ENCODE peak calls at places on chromosomes 1 and 21, in six cellular contexts. One of them, this sample, is unnamed.

GRCh38 chr1:234978397-234979291 is 150.0 kb downstream of the TOMM20 start:
- DNase-seq in neuronal stem cell: no peak
- DNase-seq in H9: no peak
- DNase-seq in H1: no peak
- DNase-seq in mesendoderm: no peak
- DNase-seq in mesenchymal stem cell: peak; percentile 91
- DNase-seq in this sample: peak; percentile 93

GRCh38 chr21:46183910-46184624 is at the start of gene SPATC1L:
- DNase-seq in neuronal stem cell: peak; percentile 71
- DNase-seq in H9: peak; percentile 63
- DNase-seq in H1: peak; percentile 74
- DNase-seq in mesendoderm: peak; percentile 92
- DNase-seq in mesenchymal stem cell: peak; percentile 86
- DNase-seq in this sample: peak; percentile 83

GRCh38 chr21:46189213-46189958 is 5.1 kb upstream of the SPATC1L start:
- DNase-seq in neuronal stem cell: no peak
- DNase-seq in H9: peak; percentile 26
- DNase-seq in H1: no peak
- DNase-seq in mesendoderm: no peak
- DNase-seq in mesenchymal stem cell: peak; percentile 61
- DNase-seq in this sample: peak; percentile 58

GRCh38 chr1:26677306-26678115 is 18.3 kb upstream of the ARID1A start:
- DNase-seq in neuronal stem cell: no peak
- DNase-seq in H9: peak; percentile 86
- DNase-seq in H1: peak; percentile 58
- DNase-seq in mesendoderm: peak; percentile 93
- DNase-seq in mesenchymal stem cell: peak; percentile 67
- DNase-seq in this sample: peak; percentile 64

GRCh38 chr1:235709018-235709417 is 59.4 kb upstream of the GNG4 start:
- DNase-seq in neuronal stem cell: no peak
- DNase-seq in H9: no peak
- DNase-seq in H1: no peak
- DNase-seq in mesendoderm: no peak
- DNase-seq in mesenchymal stem cell: no peak
- DNase-seq in this sample: no peak

GRCh38 chr1:59146651-59147358 is 150.1 kb upstream of the FGGY start:
- DNase-seq in neuronal stem cell: peak; percentile 21
- DNase-seq in H9: peak; percentile 55
- DNase-seq in H1: peak; percentile 84
- DNase-seq in mesendoderm: peak; percentile 51
- DNase-seq in mesenchymal stem cell: peak; percentile 68
- DNase-seq in this sample: peak; percentile 28

GRCh38 chr1:26049531-26050254 is 3.8 kb upstream of the SLC30A2 start:
- DNase-seq in neuronal stem cell: no peak
- DNase-seq in H9: no peak
- DNase-seq in H1: no peak
- DNase-seq in mesendoderm: no peak
- DNase-seq in mesenchymal stem cell: no peak
- DNase-seq in this sample: peak; percentile 10

GRCh38 chr1:205593532-205593931 is 38.3 kb downstream of the ELK4 start:
- DNase-seq in neuronal stem cell: no peak
- DNase-seq in H9: no peak
- DNase-seq in H1: peak; percentile 13
- DNase-seq in mesendoderm: no peak
- DNase-seq in mesenchymal stem cell: no peak
- DNase-seq in this sample: no peak

GRCh38 chr1:220878223-220879081 is 791 bp upstream of the HLX start:
- DNase-seq in neuronal stem cell: no peak
- DNase-seq in H9: no peak
- DNase-seq in H1: peak; percentile 52
- DNase-seq in mesendoderm: peak; percentile 54
- DNase-seq in mesenchymal stem cell: peak; percentile 81
- DNase-seq in this sample: no peak

GRCh38 chr1:155091071-155092051 is 12.7 kb downstream of the EFNA3 start:
- DNase-seq in neuronal stem cell: peak; percentile 87
- DNase-seq in H9: peak; percentile 91
- DNase-seq in H1: peak; percentile 97
- DNase-seq in mesendoderm: peak; percentile 89
- DNase-seq in mesenchymal stem cell: peak; percentile 70
- DNase-seq in this sample: peak; percentile 54

GRCh38 chr21:16116798-16117197 is 387.0 kb downstream of the USP25 start:
- DNase-seq in neuronal stem cell: no peak
- DNase-seq in H9: no peak
- DNase-seq in H1: no peak
- DNase-seq in mesendoderm: no peak
- DNase-seq in mesenchymal stem cell: no peak
- DNase-seq in this sample: peak; percentile 77

GRCh38 chr1:20158358-20159070 is 19.4 kb downstream of the PLA2G2F start:
- DNase-seq in neuronal stem cell: no peak
- DNase-seq in H9: no peak
- DNase-seq in H1: no peak
- DNase-seq in mesendoderm: no peak
- DNase-seq in mesenchymal stem cell: no peak
- DNase-seq in this sample: no peak

GRCh38 chr1:168084396-168085231 is 52.1 kb downstream of the GPR161 start:
- DNase-seq in neuronal stem cell: peak; percentile 45
- DNase-seq in H9: peak; percentile 82
- DNase-seq in H1: peak; percentile 93
- DNase-seq in mesendoderm: peak; percentile 71
- DNase-seq in mesenchymal stem cell: peak; percentile 27
- DNase-seq in this sample: peak; percentile 23

GRCh38 chr21:41642399-41642798 is 124.5 kb downstream of the RIPK4 start:
- DNase-seq in neuronal stem cell: no peak
- DNase-seq in H9: no peak
- DNase-seq in H1: no peak
- DNase-seq in mesendoderm: no peak
- DNase-seq in mesenchymal stem cell: no peak
- DNase-seq in this sample: peak; percentile 43

GRCh38 chr1:243549108-243549507 is 293.3 kb downstream of the SDCCAG8 start:
- DNase-seq in neuronal stem cell: no peak
- DNase-seq in H9: no peak
- DNase-seq in H1: no peak
- DNase-seq in mesendoderm: no peak
- DNase-seq in mesenchymal stem cell: peak; percentile 71
- DNase-seq in this sample: peak; percentile 80

GRCh38 chr1:176643536-176643935 is 180.6 kb downstream of the PAPPA2 start:
- DNase-seq in neuronal stem cell: no peak
- DNase-seq in H9: no peak
- DNase-seq in H1: no peak
- DNase-seq in mesendoderm: no peak
- DNase-seq in mesenchymal stem cell: peak; percentile 67
- DNase-seq in this sample: peak; percentile 18

GRCh38 chr1:35557611-35558373 is at the start of gene NCDN:
- DNase-seq in neuronal stem cell: peak; percentile 96
- DNase-seq in H9: peak; percentile 99
- DNase-seq in H1: peak; percentile 69
- DNase-seq in mesendoderm: peak; percentile 99
- DNase-seq in mesenchymal stem cell: peak; percentile 98
- DNase-seq in this sample: peak; percentile 97

GRCh38 chr1:117512728-117513321 is 93.0 kb upstream of the TENT5C start:
- DNase-seq in neuronal stem cell: peak; percentile 4
- DNase-seq in H9: no peak
- DNase-seq in H1: no peak
- DNase-seq in mesendoderm: no peak
- DNase-seq in mesenchymal stem cell: peak; percentile 42
- DNase-seq in this sample: peak; percentile 40

GRCh38 chr1:41361495-41362356 is 492 bp downstream of the FOXO6 start:
- DNase-seq in neuronal stem cell: no peak
- DNase-seq in H9: no peak
- DNase-seq in H1: peak; percentile 74
- DNase-seq in mesendoderm: peak; percentile 50
- DNase-seq in mesenchymal stem cell: no peak
- DNase-seq in this sample: no peak

GRCh38 chr1:169514566-169515270 is 29.0 kb upstream of the SLC19A2 start:
- DNase-seq in neuronal stem cell: no peak
- DNase-seq in H9: no peak
- DNase-seq in H1: no peak
- DNase-seq in mesendoderm: no peak
- DNase-seq in mesenchymal stem cell: no peak
- DNase-seq in this sample: peak; percentile 7

GRCh38 chr1:19640363-19641316 is 3.5 kb upstream of the NBL1 start:
- DNase-seq in neuronal stem cell: peak; percentile 60
- DNase-seq in H9: peak; percentile 77
- DNase-seq in H1: peak; percentile 73
- DNase-seq in mesendoderm: peak; percentile 94
- DNase-seq in mesenchymal stem cell: no peak
- DNase-seq in this sample: peak; percentile 26

GRCh38 chr1:38780133-38780532 is 79.4 kb downstream of the RRAGC start:
- DNase-seq in neuronal stem cell: no peak
- DNase-seq in H9: no peak
- DNase-seq in H1: no peak
- DNase-seq in mesendoderm: no peak
- DNase-seq in mesenchymal stem cell: no peak
- DNase-seq in this sample: no peak

GRCh38 chr1:223225061-223225460 is 82.0 kb upstream of the TLR5 start:
- DNase-seq in neuronal stem cell: no peak
- DNase-seq in H9: peak; percentile 16
- DNase-seq in H1: no peak
- DNase-seq in mesendoderm: no peak
- DNase-seq in mesenchymal stem cell: no peak
- DNase-seq in this sample: no peak

GRCh38 chr1:29711582-29712274 is 475.4 kb downstream of the PTPRU start:
- DNase-seq in neuronal stem cell: no peak
- DNase-seq in H9: no peak
- DNase-seq in H1: no peak
- DNase-seq in mesendoderm: no peak
- DNase-seq in mesenchymal stem cell: peak; percentile 53
- DNase-seq in this sample: peak; percentile 78

GRCh38 chr1:63949965-63950364 is 176.1 kb downstream of the ROR1 start:
- DNase-seq in neuronal stem cell: no peak
- DNase-seq in H9: no peak
- DNase-seq in H1: no peak
- DNase-seq in mesendoderm: no peak
- DNase-seq in mesenchymal stem cell: peak; percentile 50
- DNase-seq in this sample: no peak

DNA sequence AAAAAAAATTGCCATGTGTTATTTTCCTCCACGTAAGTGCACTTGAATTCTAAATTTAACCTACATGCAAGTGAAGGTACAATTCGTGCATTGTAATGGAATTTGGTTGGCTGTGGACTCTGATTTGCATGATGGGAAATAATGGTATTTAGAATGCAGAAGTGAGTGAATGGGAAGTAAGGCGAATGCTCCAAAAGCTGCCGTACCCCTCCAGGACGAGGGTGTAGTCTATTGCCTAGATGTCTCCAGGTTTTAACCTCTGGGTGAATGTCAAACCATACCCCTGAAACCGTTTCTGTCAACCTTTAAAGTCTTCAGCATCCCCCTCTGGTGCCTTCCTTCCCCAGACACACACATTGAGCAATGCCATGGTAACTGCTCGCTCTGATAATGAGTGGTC is 44.5 kb downstream of the KIAA0040 start:
- DNase-seq in neuronal stem cell: no peak
- DNase-seq in H9: no peak
- DNase-seq in H1: no peak
- DNase-seq in mesendoderm: no peak
- DNase-seq in mesenchymal stem cell: no peak
- DNase-seq in this sample: no peak
- H2BK5ac ChIP-seq in neuronal stem cell: no peak overlapping the region
- H2BK5ac ChIP-seq in H9: no peak overlapping the region
- H2BK5ac ChIP-seq in H1: no peak overlapping the region
- H2BK5ac ChIP-seq in mesendoderm: no peak overlapping the region
- H2BK5ac ChIP-seq in mesenchymal stem cell: no peak overlapping the region
- H2BK5ac ChIP-seq in this sample: no peak overlapping the region

GRCh38 chr1:32774950-32775634 is 42.1 kb downstream of the YARS1 start:
- DNase-seq in neuronal stem cell: no peak
- DNase-seq in H9: no peak
- DNase-seq in H1: no peak
- DNase-seq in mesendoderm: peak; percentile 16
- DNase-seq in mesenchymal stem cell: peak; percentile 62
- DNase-seq in this sample: peak; percentile 61
- H3K27ac ChIP-seq in neuronal stem cell: no peak overlapping the region
- H3K27ac ChIP-seq in H9: no peak overlapping the region
- H3K27ac ChIP-seq in H1: no peak overlapping the region
- H3K27ac ChIP-seq in mesendoderm: no peak overlapping the region
- H3K27ac ChIP-seq in mesenchymal stem cell: peak overlapping the region; percentile 78
- H3K27ac ChIP-seq in this sample: no peak overlapping the region

DNA sequence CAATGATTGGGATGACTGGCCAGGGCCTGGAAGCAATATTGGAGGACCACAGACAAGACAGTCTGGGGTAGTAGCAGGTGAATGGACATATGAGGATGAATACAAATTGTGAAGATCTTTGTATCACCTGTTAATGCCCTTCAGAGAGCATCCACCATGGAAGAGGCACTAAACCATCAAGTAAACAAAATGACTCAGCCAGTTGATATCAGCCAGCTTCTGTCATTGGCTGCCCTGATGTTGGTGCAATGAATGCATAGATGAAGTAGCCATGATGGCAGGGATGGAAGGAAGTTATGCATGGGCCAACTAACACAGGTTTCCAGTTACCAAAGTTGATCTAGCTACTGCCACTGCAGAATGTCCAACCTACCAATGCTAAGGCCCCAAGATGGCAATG is 16.1 kb upstream of the ERI3 start:
- DNase-seq in neuronal stem cell: no peak
- DNase-seq in H9: no peak
- DNase-seq in H1: no peak
- DNase-seq in mesendoderm: no peak
- DNase-seq in mesenchymal stem cell: no peak
- DNase-seq in this sample: no peak
- H2BK15ac ChIP-seq in neuronal stem cell: no peak overlapping the region
- H2BK15ac ChIP-seq in H9: no peak overlapping the region
- H2BK15ac ChIP-seq in H1: no peak overlapping the region
- H2BK15ac ChIP-seq in mesendoderm: no peak overlapping the region
- H2BK15ac ChIP-seq in mesenchymal stem cell: no peak overlapping the region
- H2BK15ac ChIP-seq in this sample: no peak overlapping the region

GRCh38 chr1:187445066-187445465 is 616.3 kb downstream of the PLA2G4A start:
- DNase-seq in neuronal stem cell: no peak
- DNase-seq in H9: no peak
- DNase-seq in H1: no peak
- DNase-seq in mesendoderm: no peak
- DNase-seq in mesenchymal stem cell: no peak
- DNase-seq in this sample: peak; percentile 12

GRCh38 chr1:187442590-187442989 is 613.8 kb downstream of the PLA2G4A start:
- DNase-seq in neuronal stem cell: no peak
- DNase-seq in H9: no peak
- DNase-seq in H1: no peak
- DNase-seq in mesendoderm: no peak
- DNase-seq in mesenchymal stem cell: no peak
- DNase-seq in this sample: no peak

DNA sequence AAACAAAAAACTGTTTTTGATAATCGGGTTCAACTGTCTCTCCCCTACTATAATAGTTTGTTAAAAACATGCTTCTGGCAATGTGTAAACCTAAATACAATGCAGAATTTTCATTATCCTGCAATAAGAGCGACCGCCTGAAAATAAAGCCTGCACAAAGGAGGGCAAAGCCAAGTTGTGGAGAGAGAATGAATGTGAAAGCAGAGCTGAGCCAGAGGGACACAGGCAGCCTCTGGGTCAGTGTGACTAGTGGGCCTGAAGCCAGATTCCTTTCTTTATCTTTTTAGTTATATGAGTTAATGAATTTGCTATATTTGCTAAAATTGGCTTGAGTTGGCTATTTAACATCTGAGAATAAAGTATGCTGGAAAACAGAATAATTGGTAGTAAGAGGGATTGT is 615.2 kb downstream of the PLA2G4A start:
- DNase-seq in neuronal stem cell: no peak
- DNase-seq in H9: no peak
- DNase-seq in H1: no peak
- DNase-seq in mesendoderm: no peak
- DNase-seq in mesenchymal stem cell: no peak
- DNase-seq in this sample: no peak
- H2BK5ac ChIP-seq in neuronal stem cell: no peak overlapping the region
- H2BK5ac ChIP-seq in H9: no peak overlapping the region
- H2BK5ac ChIP-seq in H1: no peak overlapping the region
- H2BK5ac ChIP-seq in mesendoderm: no peak overlapping the region
- H2BK5ac ChIP-seq in mesenchymal stem cell: no peak overlapping the region
- H2BK5ac ChIP-seq in this sample: no peak overlapping the region